ENCODE peak calls at places on chromosomes 11 and 22, in five cellular contexts. T is left ventricle myocardium inferior, P is mesenchymal stem cell, R is uterus, A is Caco-2. U is an unnamed sample.

GRCh38 chr11:1879342-1879940 is 12.3 kb downstream of the PRR33 start:
- DNase-seq in T (peak; percentile 24), R (peak; percentile 26), P (no peak), A (no peak), U (no peak)

GRCh38 chr11:9662273-9662672 is 1.6 kb upstream of the SWAP70 start:
- DNase-seq in R (no peak), P (no peak), A (no peak), T (no peak), U (no peak)

GRCh38 chr11:62105611-62106245 is 18.1 kb upstream of the INCENP start:
- DNase-seq in A (no peak), R (no peak), P (peak; percentile 84), T (no peak), U (no peak)

GRCh38 chr11:109048098-109048497 is 373.9 kb upstream of the C11orf87 start:
- DNase-seq in R (no peak), T (no peak), A (no peak), P (no peak), U (no peak)

GRCh38 chr11:44264126-44264749 is 45.7 kb downstream of the ALX4 start:
- DNase-seq in R (no peak), P (no peak), T (no peak), A (no peak), U (no peak)

GRCh38 chr11:78292109-78292803 is 103.5 kb downstream of the USP35 start:
- DNase-seq in R (no peak), A (no peak), P (no peak), T (no peak), U (no peak)

GRCh38 chr11:57742087-57742452 is 779 bp downstream of the SELENOH start:
- DNase-seq in R (no peak), A (no peak), T (no peak), P (no peak), U (no peak)

GRCh38 chr11:122984186-122985011 is 2.8 kb upstream of the BSX start:
- DNase-seq in A (no peak), P (peak; percentile 29), R (no peak), T (no peak), U (peak; percentile 63)

GRCh38 chr11:64744544-64745218 is 739 bp upstream of the RASGRP2 start:
- DNase-seq in T (no peak), A (no peak), R (peak; percentile 41), P (no peak), U (no peak)

GRCh38 chr11:17952487-17952886 is 60.4 kb downstream of the SERGEF start:
- DNase-seq in R (no peak), A (no peak), P (no peak), T (no peak), U (no peak)

GRCh38 chr11:45225277-45225676 is 60.9 kb downstream of the SYT13 start:
- DNase-seq in A (no peak), P (no peak), T (no peak), R (no peak), U (no peak)

GRCh38 chr11:64124147-64124546 is 41.8 kb downstream of the MACROD1 start:
- DNase-seq in P (peak; percentile 11), T (no peak), R (no peak), A (peak; percentile 14), U (no peak)

DNA sequence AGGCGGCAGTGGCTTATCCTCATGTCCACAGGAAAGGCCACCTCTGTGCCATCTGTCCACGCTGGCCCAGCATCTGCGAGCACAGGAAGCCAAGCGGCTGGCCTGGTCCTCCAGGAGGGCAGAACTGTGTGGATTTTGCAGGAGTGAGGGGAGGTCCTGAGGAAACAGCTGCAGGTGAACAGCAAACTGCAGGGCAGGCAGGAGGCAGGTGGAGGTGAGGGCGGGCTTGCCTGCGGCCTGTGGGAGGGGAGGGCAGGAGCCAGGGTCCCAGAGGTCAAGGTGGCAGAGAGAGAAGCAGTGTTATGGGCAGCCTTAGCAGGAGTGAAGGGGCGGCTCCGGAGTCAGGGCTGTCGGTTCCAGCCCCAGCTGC is 369.7 kb downstream of the SHANK2 start:
- DNase-seq in A (no peak), P (no peak), R (no peak), T (no peak), U (peak; percentile 54)
- H3K9me3 ChIP-seq in A (no peaks in the 10 kb centered on the region), P (no peaks in the 10 kb centered on the region), R (no peaks in the 10 kb centered on the region), T (no peaks in the 10 kb centered on the region), U (no peaks in the 10 kb centered on the region)

DNA sequence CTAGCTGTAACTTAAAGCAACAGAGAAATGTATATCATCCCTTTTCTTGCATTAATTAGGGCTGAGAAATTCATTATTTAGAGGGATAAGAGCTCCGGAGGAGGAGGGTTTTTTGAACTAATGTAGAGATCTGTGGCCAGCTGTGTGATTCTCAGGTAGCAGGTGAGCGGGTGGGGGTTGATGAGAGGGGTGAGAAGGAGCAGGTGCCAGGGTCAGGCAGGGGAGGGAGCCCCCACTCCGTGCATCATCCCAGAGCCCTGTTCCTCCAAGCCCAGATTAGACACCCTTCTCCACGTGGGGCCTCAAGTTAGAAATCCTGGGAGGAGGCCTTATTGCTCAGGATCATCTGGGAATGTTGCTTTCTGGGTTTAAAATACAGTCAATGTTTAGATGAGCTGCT is 24.9 kb downstream of the ZBTB16 start:
- DNase-seq in T (no peak), R (no peak), P (no peak), A (no peak), U (no peak)
- H3K9me3 ChIP-seq in T (no peaks in the 10 kb centered on the region), R (no peaks in the 10 kb centered on the region), P (no peaks in the 10 kb centered on the region), A (no peaks in the 10 kb centered on the region), U (no peaks in the 10 kb centered on the region)

GRCh38 chr22:47883757-47884156 is 1121.3 kb downstream of the TBC1D22A start:
- DNase-seq in A (no peak), T (no peak), R (no peak), P (no peak), U (no peak)
- H3K9me3 ChIP-seq in A (no peaks in the 10 kb centered on the region), T (no peaks in the 10 kb centered on the region), R (no peaks in the 10 kb centered on the region), P (no peaks in the 10 kb centered on the region), U (no peaks in the 10 kb centered on the region)

GRCh38 chr11:118398797-118399564 is 2.4 kb upstream of the ATP5MG start:
- DNase-seq in P (peak; percentile 3), T (no peak), R (no peak), A (no peak), U (no peak)
- H3K9me3 ChIP-seq in P (no peaks in the 10 kb centered on the region), T (no peaks in the 10 kb centered on the region), R (no peaks in the 10 kb centered on the region), A (no peaks in the 10 kb centered on the region), U (no peaks in the 10 kb centered on the region)

DNA sequence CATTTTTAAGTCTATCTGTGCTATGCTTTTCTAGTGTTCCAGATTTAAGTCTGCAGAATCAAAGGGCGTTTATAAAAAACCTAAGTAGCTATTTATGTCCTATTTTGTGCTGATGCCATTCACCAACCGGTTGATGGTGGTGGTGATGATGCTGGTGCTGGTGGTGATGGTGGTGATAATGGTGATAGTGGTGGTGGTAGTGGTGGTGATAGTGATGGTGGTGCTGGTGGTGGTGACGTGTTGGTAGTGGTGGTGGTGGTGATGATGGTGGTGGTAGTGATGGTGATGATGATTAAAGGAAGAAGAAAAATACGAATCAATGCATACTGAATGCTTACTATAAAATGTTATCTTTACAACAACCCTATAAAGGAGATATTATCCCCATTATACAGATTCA is 178.2 kb downstream of the OPCML start:
- DNase-seq in R (no peak), T (no peak), P (no peak), A (no peak), U (no peak)
- H3K9me3 ChIP-seq in R (no peaks in the 10 kb centered on the region), T (no peaks in the 10 kb centered on the region), P (peaks cover 5% of the 10 kb centered on the region), A (peaks cover 8% of the 10 kb centered on the region), U (no peaks in the 10 kb centered on the region)

GRCh38 chr11:50394017-50394416 is 361.3 kb downstream of the OR4C45 start:
- DNase-seq in A (no peak), T (no peak), R (no peak), P (no peak), U (no peak)
- H3K9me3 ChIP-seq in A (peaks cover 46% of the 10 kb centered on the region), T (peaks cover 99% of the 10 kb centered on the region), R (peaks cover 24% of the 10 kb centered on the region), P (peaks cover 87% of the 10 kb centered on the region), U (peaks cover 2% of the 10 kb centered on the region)

U was measured in WERI-Rb-1.